ENCODE peak calls at places on chromosomes 4 and X, in six cellular contexts. U is lung, A is tibial artery, Q is choroid plexus epithelial cell, J is fibroblast of lung, L is NCI-H2171 treated with DMSO at 0.1 percent for 48 hours. O is an unnamed sample.

GRCh38 chr4:184259866-184260265 is 42.2 kb upstream of the ENPP6 start:
- DNase-seq in U (no peak), A (no peak), Q (no peak), J (no peak), L (no peak), O (no peak)

GRCh38 chr4:3041192-3042142 is 32.9 kb downstream of the HTT-AS start:
- DNase-seq in U (peak), A (peak), Q (peak), J (peak), L (peak), O (peak)

GRCh38 chrX:119266364-119266995 is 30.4 kb downstream of the PGRMC1 start:
- DNase-seq in U (no peak), A (no peak), Q (peak), J (no peak), L (peak), O (peak)

GRCh38 chrX:17622331-17622730 is 115.0 kb upstream of the SCML1 start:
- DNase-seq in U (no peak), A (no peak), Q (no peak), J (no peak), L (no peak), O (no peak)

GRCh38 chr4:17780461-17781071 is 855 bp downstream of the FAM184B start:
- DNase-seq in U (peak), A (no peak), Q (no peak), J (peak), L (peak), O (no peak)

GRCh38 chr4:83307920-83308319 is 23.3 kb upstream of the COQ2 start:
- DNase-seq in U (no peak), A (no peak), Q (no peak), J (no peak), L (no peak), O (no peak)

GRCh38 chrX:42755820-42756219 is 22.1 kb downstream of the PPP1R2C start:
- DNase-seq in U (peak), A (peak), Q (peak), J (peak), L (no peak), O (peak)

GRCh38 chr4:148284526-148285193 is 157.6 kb downstream of the NR3C2 start:
- DNase-seq in U (no peak), A (no peak), Q (peak), J (peak), L (no peak), O (no peak)

GRCh38 chr4:2948895-2949781 is 14.1 kb downstream of the NOP14 start:
- DNase-seq in U (no peak), A (no peak), Q (no peak), J (no peak), L (no peak), O (no peak)

GRCh38 chr4:66465111-66465510 is 794.8 kb upstream of the EPHA5 start:
- DNase-seq in U (no peak), A (no peak), Q (peak), J (peak), L (no peak), O (no peak)

GRCh38 chrX:120309873-120310730 is 1.2 kb downstream of the TMEM255A start:
- DNase-seq in U (no peak), A (no peak), Q (peak), J (peak), L (no peak), O (no peak)

GRCh38 chr4:6944311-6945051 is 34.9 kb downstream of the TBC1D14 start:
- DNase-seq in U (no peak), A (no peak), Q (no peak), J (no peak), L (no peak), O (no peak)

GRCh38 chr4:139848043-139848442 is 182.4 kb downstream of the MGST2 start:
- DNase-seq in U (no peak), A (no peak), Q (no peak), J (no peak), L (no peak), O (no peak)

GRCh38 chr4:40573593-40574311 is 55.9 kb downstream of the RBM47 start:
- DNase-seq in U (no peak), A (peak), Q (peak), J (no peak), L (no peak), O (no peak)

GRCh38 chrX:41707218-41707617 is 16.8 kb upstream of the GPR82 start:
- DNase-seq in U (no peak), A (no peak), Q (no peak), J (no peak), L (no peak), O (no peak)

GRCh38 chrX:48493890-48494364 is 14.9 kb upstream of the PORCN start:
- DNase-seq in U (no peak), A (no peak), Q (peak), J (peak), L (no peak), O (no peak)

GRCh38 chrX:12583543-12583942 is 207.7 kb upstream of the PRPS2 start:
- DNase-seq in U (no peak), A (no peak), Q (no peak), J (no peak), L (no peak), O (no peak)

GRCh38 chr4:156336516-156336915 is 382.9 kb upstream of the CTSO start:
- DNase-seq in U (no peak), A (no peak), Q (no peak), J (peak), L (no peak), O (no peak)

GRCh38 chr4:98627883-98628282 is 30.5 kb downstream of the TSPAN5 start:
- DNase-seq in U (no peak), A (no peak), Q (peak), J (peak), L (no peak), O (no peak)

GRCh38 chrX:72125331-72126047 is 6.2 kb downstream of the RTL5 start:
- DNase-seq in U (no peak), A (no peak), Q (peak), J (no peak), L (peak), O (no peak)

GRCh38 chrX:103666202-103667107 is 20.0 kb downstream of the MORF4L2 start:
- DNase-seq in U (no peak), A (no peak), Q (no peak), J (no peak), L (no peak), O (no peak)

GRCh38 chr4:122826596-122827257 is at the start of gene FGF2:
- DNase-seq in U (peak), A (peak), Q (peak), J (peak), L (no peak), O (peak)

GRCh38 chr4:130705023-130705422 is 1609.1 kb downstream of the C4orf33 start:
- DNase-seq in U (no peak), A (no peak), Q (no peak), J (no peak), L (no peak), O (no peak)

GRCh38 chrX:34849371-34849770 is 93.2 kb upstream of the FAM47B start:
- DNase-seq in U (no peak), A (no peak), Q (peak), J (peak), L (no peak), O (no peak)

GRCh38 chrX:104013606-104014005 is at the start of gene H2BW1:
- DNase-seq in U (no peak), A (no peak), Q (no peak), J (no peak), L (no peak), O (no peak)

GRCh38 chrX:72352786-72353185 is 47.1 kb upstream of the CITED1 start:
- DNase-seq in U (no peak), A (no peak), Q (no peak), J (no peak), L (no peak), O (no peak)